ENCODE peak calls at places on chromosomes 6 and 20, in ten cellular contexts. Q, B, P, G, C, A, U, D, Z and L are unnamed samples. For H3K27me3, the result is how much of the 10 kb centered on the place peaks cover.

GRCh38 chr6:113496157-113496556 is 361.0 kb upstream of the MARCKS start:
- ATAC-seq in Q (no peak), B (no peak), P (no peak), G (no peak), C (no peak), A (no peak), U (no peak), D (no peak), Z (no peak), L (no peak)

GRCh38 chr6:151630991-151631655 is 137.3 kb downstream of the CCDC170 start:
- ATAC-seq in Q (peak), B (no peak), P (no peak), G (no peak), C (no peak), A (no peak), U (no peak), D (no peak), Z (no peak), L (no peak)

GRCh38 chr6:49934770-49935169 is 29.2 kb downstream of the DEFB114 start:
- ATAC-seq in Q (no peak), B (no peak), P (no peak), G (no peak), C (no peak), A (no peak), U (no peak), D (no peak), Z (no peak), L (no peak)

GRCh38 chr6:50185006-50185405 is 135.3 kb upstream of the DEFB112 start:
- ATAC-seq in Q (no peak), B (no peak), P (no peak), G (no peak), C (no peak), A (no peak), U (no peak), D (no peak), Z (no peak), L (no peak)

GRCh38 chr20:59013959-59014608 is 5.1 kb upstream of the TUBB1 start:
- ATAC-seq in Q (no peak), B (no peak), P (no peak), G (no peak), C (no peak), A (peak), U (no peak), D (peak), Z (peak), L (no peak)

GRCh38 chr6:92361990-92362770 is 1057.2 kb downstream of the EPHA7 start:
- ATAC-seq in Q (no peak), B (no peak), P (no peak), G (no peak), C (no peak), A (peak), U (no peak), D (no peak), Z (no peak), L (no peak)

GRCh38 chr6:73285674-73286283 is 22.8 kb upstream of the KHDC1 start:
- ATAC-seq in Q (peak), B (no peak), P (no peak), G (no peak), C (peak), A (peak), U (peak), D (peak), Z (no peak), L (no peak)

GRCh38 chr20:25005220-25005619 is 12.7 kb upstream of the APMAP start:
- ATAC-seq in Q (no peak), B (no peak), P (peak), G (peak), C (peak), A (peak), U (no peak), D (no peak), Z (no peak), L (peak)

GRCh38 chr6:95230071-95230740 is 347.1 kb upstream of the MANEA start:
- ATAC-seq in Q (no peak), B (no peak), P (no peak), G (no peak), C (no peak), A (no peak), U (no peak), D (no peak), Z (no peak), L (no peak)

GRCh38 chr6:160881409-160881808 is 110.2 kb upstream of the MAP3K4 start:
- ATAC-seq in Q (no peak), B (no peak), P (no peak), G (no peak), C (no peak), A (no peak), U (no peak), D (no peak), Z (no peak), L (no peak)

GRCh38 chr6:75220365-75220764 is 14.5 kb upstream of the COL12A1 start:
- ATAC-seq in Q (no peak), B (no peak), P (no peak), G (peak), C (no peak), A (no peak), U (no peak), D (no peak), Z (no peak), L (no peak)

GRCh38 chr20:51462566-51463276 is 79.8 kb downstream of the NFATC2 start:
- ATAC-seq in Q (peak), B (peak), P (no peak), G (peak), C (peak), A (peak), U (peak), D (no peak), Z (no peak), L (peak)

GRCh38 chr20:58446938-58447265 is 57.9 kb downstream of the VAPB start:
- ATAC-seq in Q (no peak), B (no peak), P (no peak), G (no peak), C (peak), A (no peak), U (peak), D (no peak), Z (no peak), L (no peak)

GRCh38 chr20:5150226-5151076 is 23.6 kb downstream of the CDS2 start:
- ATAC-seq in Q (peak), B (no peak), P (no peak), G (no peak), C (no peak), A (peak), U (peak), D (no peak), Z (no peak), L (peak)

GRCh38 chr6:169452117-169452868 is 198.6 kb upstream of the THBS2 start:
- ATAC-seq in Q (peak), B (peak), P (no peak), G (peak), C (peak), A (peak), U (no peak), D (peak), Z (no peak), L (peak)

GRCh38 chr6:22108199-22108598 is 188.6 kb downstream of the PRL start:
- ATAC-seq in Q (no peak), B (no peak), P (no peak), G (no peak), C (no peak), A (no peak), U (no peak), D (peak), Z (no peak), L (no peak)

GRCh38 chr6:93592417-93592816 is 173.1 kb upstream of the EPHA7 start:
- ATAC-seq in Q (no peak), B (no peak), P (no peak), G (no peak), C (no peak), A (no peak), U (no peak), D (no peak), Z (no peak), L (no peak)

DNA sequence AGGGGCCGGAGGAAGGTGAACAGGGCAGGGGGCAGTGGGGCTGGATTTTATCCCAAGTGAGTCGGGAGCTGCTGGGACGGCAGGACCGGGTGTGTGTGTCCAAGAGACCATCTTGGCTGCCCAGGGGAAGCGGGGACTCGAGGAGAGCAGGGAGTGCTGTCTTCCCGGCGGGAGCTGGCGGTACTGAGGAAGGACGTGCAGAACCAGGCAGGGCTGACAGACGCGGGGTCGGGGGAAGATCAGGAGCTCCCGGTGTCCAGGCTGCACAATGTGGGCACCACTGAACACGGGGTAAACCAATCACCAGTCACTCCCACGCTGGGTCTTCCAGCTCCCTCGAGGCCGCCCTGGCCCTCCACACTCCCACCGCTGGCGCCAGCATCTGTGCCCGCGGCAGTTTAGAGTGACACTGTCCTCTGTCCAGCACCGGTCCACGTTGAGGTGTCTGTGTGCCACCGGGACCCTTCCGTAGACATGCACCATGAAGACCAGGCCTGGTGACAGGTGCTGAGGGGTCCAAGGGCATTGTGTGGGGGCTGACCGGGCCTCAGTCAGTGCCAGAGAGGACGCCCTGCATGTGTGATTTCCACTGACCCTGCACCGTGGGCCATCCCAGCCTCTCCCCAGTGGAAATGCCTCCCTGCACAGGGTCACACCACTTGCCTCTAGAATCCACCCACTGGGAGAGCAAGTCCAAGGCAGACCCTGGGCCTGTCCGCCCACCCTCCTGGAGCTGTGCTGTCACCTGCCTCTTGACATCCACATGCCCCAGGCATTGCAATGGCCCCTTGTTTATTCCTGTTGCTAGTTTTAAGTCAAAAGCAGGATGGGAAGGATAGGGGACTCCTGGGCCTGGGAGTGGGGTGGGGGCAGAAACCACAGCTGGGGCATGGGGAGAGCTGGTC is 401.9 kb downstream of the TAF4 start:
- ATAC-seq in Q (no peak), B (no peak), P (no peak), G (no peak), C (no peak), A (no peak), U (no peak), D (no peak), Z (no peak), L (no peak)
- H3K27me3 ChIP-seq in Q (under half), B (under half), P (under half), G (under half), C (under half), A (under half), U (under half), D (under half), Z (under half), L (half or more)

GRCh38 chr20:63831696-63832686 is 927 bp upstream of the ZBTB46 start:
- ATAC-seq in Q (no peak), B (peak), P (peak), G (no peak), C (peak), A (no peak), U (peak), D (peak), Z (no peak), L (peak)

GRCh38 chr20:63836335-63837133 is 5.5 kb upstream of the ZBTB46 start:
- ATAC-seq in Q (no peak), B (no peak), P (no peak), G (no peak), C (no peak), A (no peak), U (peak), D (no peak), Z (no peak), L (no peak)

GRCh38 chr20:63833776-63834544 is 2.9 kb upstream of the ZBTB46 start:
- ATAC-seq in Q (no peak), B (no peak), P (no peak), G (no peak), C (no peak), A (peak), U (no peak), D (no peak), Z (no peak), L (no peak)

GRCh38 chr20:63835031-63835858 is 4.2 kb upstream of the ZBTB46 start:
- ATAC-seq in Q (peak), B (peak), P (peak), G (peak), C (peak), A (peak), U (peak), D (peak), Z (no peak), L (peak)

GRCh38 chr20:63834545-63834880 is 3.4 kb upstream of the ZBTB46 start:
- ATAC-seq in Q (no peak), B (no peak), P (no peak), G (no peak), C (no peak), A (no peak), U (no peak), D (no peak), Z (no peak), L (no peak)
- H3K27me3 ChIP-seq in Q (under half), B (under half), P (under half), G (under half), C (under half), A (under half), U (under half), D (under half), Z (under half), L (under half)

DNA sequence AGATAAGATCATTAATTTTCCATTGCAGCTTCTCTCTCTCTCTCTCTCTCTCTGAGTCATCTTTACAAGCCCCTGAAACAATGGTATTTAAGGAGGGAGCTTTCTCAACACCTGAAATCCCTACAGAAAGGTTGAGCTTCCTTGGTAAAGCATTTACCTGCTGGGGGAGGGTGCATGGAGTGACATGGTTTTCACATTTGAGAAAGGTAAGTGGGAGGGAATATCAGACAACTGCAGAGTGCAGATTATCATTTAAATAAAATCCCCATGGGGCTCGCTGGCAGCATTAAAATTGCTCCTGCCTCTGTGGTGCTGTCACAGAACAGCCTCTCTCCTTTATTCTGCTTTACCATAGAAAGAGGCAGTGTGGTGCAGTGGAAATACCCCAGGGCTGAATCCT is 10.3 kb upstream of the PDYN start:
- ATAC-seq in Q (no peak), B (no peak), P (no peak), G (no peak), C (no peak), A (no peak), U (no peak), D (no peak), Z (no peak), L (no peak)
- H3K27me3 ChIP-seq in Q (under half), B (under half), P (under half), G (under half), C (under half), A (under half), U (under half), D (under half), Z (under half), L (half or more)

DNA sequence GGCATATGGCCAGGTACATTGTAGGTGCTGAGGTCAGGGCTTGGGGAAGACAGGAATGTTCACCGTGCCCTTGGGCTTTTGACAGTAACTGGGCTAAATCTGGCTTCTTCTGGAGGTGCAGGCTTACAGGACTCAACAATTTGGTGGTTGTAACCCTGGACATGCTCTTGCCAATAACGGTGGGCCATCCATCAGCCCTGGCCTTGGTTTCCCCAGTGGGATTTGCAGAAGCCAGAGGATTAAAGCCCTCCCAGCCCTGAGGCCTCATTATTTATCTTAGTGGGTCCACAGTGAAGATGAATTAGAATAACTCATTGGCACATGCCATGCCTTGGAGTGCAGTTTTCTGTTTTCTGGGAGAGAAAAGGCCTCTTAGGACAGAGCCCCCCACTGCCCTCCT is 44.0 kb downstream of the TOX2 start:
- ATAC-seq in Q (no peak), B (no peak), P (no peak), G (no peak), C (no peak), A (no peak), U (no peak), D (no peak), Z (no peak), L (no peak)
- H3K27me3 ChIP-seq in Q (under half), B (under half), P (under half), G (under half), C (under half), A (under half), U (under half), D (under half), Z (under half), L (under half)

DNA sequence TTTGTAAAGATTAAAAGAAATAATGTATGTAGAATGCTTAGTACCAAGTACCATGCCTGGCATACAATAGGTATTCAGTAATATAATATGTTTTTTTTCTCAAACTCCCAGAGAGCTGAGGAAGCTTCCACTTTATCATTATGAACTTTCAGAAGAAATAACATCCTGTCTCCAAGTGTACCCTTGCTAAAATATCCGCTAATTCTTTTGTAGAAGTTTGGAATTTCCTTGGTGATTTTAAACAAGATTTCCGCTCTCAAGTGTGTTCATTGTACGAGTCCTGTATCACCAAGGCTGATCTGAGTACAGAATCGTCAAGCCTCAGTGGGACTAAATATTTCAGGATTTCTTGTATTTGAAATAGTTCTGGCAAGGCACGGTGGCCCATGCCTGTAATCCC is 16.1 kb upstream of the RNF144B start:
- ATAC-seq in Q (no peak), B (no peak), P (no peak), G (no peak), C (no peak), A (no peak), U (no peak), D (no peak), Z (no peak), L (no peak)
- H3K27me3 ChIP-seq in Q (under half), B (under half), P (under half), G (under half), C (under half), A (under half), U (under half), D (under half), Z (under half), L (under half)

GRCh38 chr6:36347635-36348034 is 10.9 kb upstream of the BNIP5 start:
- ATAC-seq in Q (no peak), B (no peak), P (peak), G (peak), C (no peak), A (no peak), U (no peak), D (no peak), Z (no peak), L (no peak)

GRCh38 chr6:36349240-36349639 is 12.6 kb upstream of the BNIP5 start:
- ATAC-seq in Q (no peak), B (no peak), P (no peak), G (no peak), C (no peak), A (no peak), U (peak), D (peak), Z (peak), L (no peak)

GRCh38 chr6:36350681-36351091 is 14.0 kb upstream of the BNIP5 start:
- ATAC-seq in Q (peak), B (peak), P (peak), G (peak), C (peak), A (peak), U (no peak), D (no peak), Z (no peak), L (peak)

GRCh38 chr6:36351152-36351571 is 14.5 kb upstream of the BNIP5 start:
- ATAC-seq in Q (peak), B (no peak), P (no peak), G (peak), C (peak), A (peak), U (no peak), D (no peak), Z (no peak), L (no peak)

DNA sequence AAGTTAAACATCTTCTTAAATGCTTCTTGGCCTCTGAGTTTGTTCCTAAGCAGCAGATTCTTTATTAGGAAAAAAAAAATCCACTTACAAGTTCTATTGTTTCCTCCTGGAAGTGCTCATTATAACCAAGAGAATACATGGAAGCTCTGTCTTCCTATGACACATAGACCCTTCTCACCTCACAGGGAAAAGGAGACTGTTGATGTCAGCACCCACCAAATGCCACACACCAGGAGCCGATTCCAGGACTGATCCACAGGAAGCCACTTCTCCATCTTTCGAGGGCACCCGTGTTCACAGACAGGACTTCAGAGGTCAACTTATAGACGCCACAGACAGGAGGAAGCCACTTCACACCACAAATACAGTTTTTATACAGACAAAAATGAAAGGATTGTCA is 13.4 kb upstream of the BNIP5 start:
- ATAC-seq in Q (no peak), B (no peak), P (no peak), G (no peak), C (peak), A (no peak), U (no peak), D (no peak), Z (no peak), L (no peak)
- H3K27me3 ChIP-seq in Q (under half), B (under half), P (under half), G (under half), C (under half), A (under half), U (under half), D (under half), Z (under half), L (under half)